ENCODE peak calls at places on chromosomes 5 and 9, in five cellular contexts. K is dorsolateral prefrontal cortex, M is neural crest cell, F is GM20000, P is brain microvascular endothelial cell. C is an unnamed sample.

GRCh38 chr5:14577964-14578363 is 3.6 kb upstream of the OTULINL start:
- DNase-seq in K (no peak), M (no peak), F (no peak), P (no peak), C (no peak)

GRCh38 chr5:157747766-157748700 is 4.5 kb downstream of the LSM11 start:
- DNase-seq in K (no peak), M (no peak), F (no peak), P (no peak), C (no peak)

GRCh38 chr9:119963798-119964372 is 594.6 kb upstream of the BRINP1 start:
- DNase-seq in K (no peak), M (no peak), F (no peak), P (peak), C (no peak)

GRCh38 chr5:9661316-9662015 is 31.3 kb upstream of the TAS2R1 start:
- DNase-seq in K (no peak), M (no peak), F (no peak), P (no peak), C (no peak)

GRCh38 chr5:119801570-119801969 is 172.2 kb downstream of the FAM170A start:
- DNase-seq in K (no peak), M (no peak), F (no peak), P (no peak), C (no peak)

GRCh38 chr5:1437452-1437851 is 7.8 kb downstream of the SLC6A3 start:
- DNase-seq in K (no peak), M (no peak), F (no peak), P (no peak), C (no peak)

GRCh38 chr9:127803507-127804352 is 1.0 kb downstream of the FPGS start:
- DNase-seq in K (no peak), M (no peak), F (peak), P (no peak), C (no peak)

GRCh38 chr5:14816999-14817761 is 54.4 kb downstream of the ANKH start:
- DNase-seq in K (peak), M (no peak), F (no peak), P (peak), C (no peak)

GRCh38 chr5:17620627-17621026 is 10.4 kb downstream of the TAF11L12 start:
- DNase-seq in K (no peak), M (no peak), F (no peak), P (no peak), C (no peak)

GRCh38 chr5:117455236-117456233 is 880.9 kb upstream of the SEMA6A start:
- DNase-seq in K (no peak), M (no peak), F (peak), P (no peak), C (no peak)

GRCh38 chr9:14030350-14030823 is 283.6 kb downstream of the NFIB start:
- DNase-seq in K (no peak), M (no peak), F (no peak), P (peak), C (no peak)

GRCh38 chr9:71816782-71817549 is 48.7 kb upstream of the CEMIP2 start:
- DNase-seq in K (no peak), M (no peak), F (no peak), P (no peak), C (no peak)

GRCh38 chr5:7419846-7420245 is 23.9 kb downstream of the ADCY2 start:
- DNase-seq in K (no peak), M (no peak), F (no peak), P (no peak), C (no peak)

GRCh38 chr5:112420111-112420864 is 1.2 kb upstream of the EPB41L4A start:
- DNase-seq in K (peak), M (peak), F (peak), P (peak), C (peak)

GRCh38 chr9:127451681-127452480 is 571 bp downstream of the LRSAM1 start:
- DNase-seq in K (peak), M (peak), F (peak), P (peak), C (peak)

GRCh38 chr5:79235222-79235577 is 731 bp upstream of the JMY start:
- DNase-seq in K (no peak), M (no peak), F (peak), P (no peak), C (peak)

GRCh38 chr5:72106922-72107873 is at the start of gene MAP1B:
- DNase-seq in K (peak), M (peak), F (peak), P (peak), C (peak)

GRCh38 chr5:143402464-143403356 is 776 bp downstream of the NR3C1 start:
- DNase-seq in K (peak), M (peak), F (peak), P (peak), C (peak)

GRCh38 chr5:124371121-124371706 is 375.2 kb downstream of the ZNF608 start:
- DNase-seq in K (no peak), M (no peak), F (no peak), P (no peak), C (no peak)

GRCh38 chr5:143536364-143536763 is 132.9 kb upstream of the NR3C1 start:
- DNase-seq in K (no peak), M (no peak), F (no peak), P (peak), C (no peak)

GRCh38 chr5:127876384-127876783 is 173.2 kb downstream of the CCDC192 start:
- DNase-seq in K (no peak), M (no peak), F (no peak), P (no peak), C (no peak)

GRCh38 chr9:98866435-98867108 is 59.1 kb downstream of the GALNT12 start:
- DNase-seq in K (no peak), M (no peak), F (no peak), P (no peak), C (no peak)

GRCh38 chr5:134435525-134435924 is 23.8 kb upstream of the CDKN2AIPNL start:
- DNase-seq in K (no peak), M (no peak), F (no peak), P (peak), C (no peak)

GRCh38 chr5:175692996-175693700 is 35.3 kb downstream of the HRH2 start:
- DNase-seq in K (no peak), M (no peak), F (no peak), P (no peak), C (no peak)

GRCh38 chr5:119816055-119816454 is 186.7 kb downstream of the FAM170A start:
- DNase-seq in K (no peak), M (no peak), F (no peak), P (no peak), C (no peak)

GRCh38 chr5:62082370-62082778 is 223.6 kb upstream of the KIF2A start:
- DNase-seq in K (no peak), M (no peak), F (no peak), P (peak), C (no peak)

GRCh38 chr5:119274767-119275130 is 81.1 kb upstream of the TNFAIP8 start:
- DNase-seq in K (no peak), M (no peak), F (peak), P (peak), C (no peak)

GRCh38 chr5:160970605-160971191 is 118.7 kb upstream of the ATP10B start:
- DNase-seq in K (no peak), M (no peak), F (no peak), P (no peak), C (no peak)

GRCh38 chr5:151023651-151024050 is 3.3 kb downstream of the GPX3 start:
- DNase-seq in K (no peak), M (no peak), F (no peak), P (no peak), C (no peak)

GRCh38 chr5:58462623-58463230 is 2.8 kb upstream of the PLK2 start:
- DNase-seq in K (no peak), M (peak), F (peak), P (peak), C (peak)
- TF ChIP-seq CTCF in K (peak), M (peak), F (peak), P (peak), C (peak)

DNA sequence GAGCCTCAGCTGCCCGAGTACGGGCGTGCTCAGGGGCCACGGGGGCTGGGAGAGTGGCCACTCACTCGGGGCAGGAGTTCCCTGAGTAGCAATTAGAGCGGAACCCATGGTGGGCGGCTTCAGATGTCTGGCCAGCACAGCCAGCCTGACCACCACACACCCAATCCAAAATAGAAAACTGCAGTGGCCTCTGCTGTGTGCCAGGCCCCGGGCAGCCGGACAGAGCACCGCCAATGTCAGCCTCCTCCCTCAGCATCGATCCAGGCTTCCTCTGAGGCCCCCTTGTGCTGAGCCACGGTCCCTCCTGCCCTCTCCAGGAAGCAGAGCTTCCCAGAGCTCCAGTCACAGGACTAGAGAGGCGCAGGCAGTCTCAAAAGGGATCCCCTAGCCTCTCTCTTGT is 2.7 kb downstream of the ADAMTS2 start:
- DNase-seq in K (no peak), M (peak), F (no peak), P (peak), C (no peak)
- TF ChIP-seq CTCF in K (no peak), M (peak), F (no peak), P (peak), C (no peak)

GRCh38 chr9:89978185-89978584 is 373.4 kb downstream of the GADD45G start:
- DNase-seq in K (no peak), M (no peak), F (no peak), P (peak), C (no peak)
- TF ChIP-seq CTCF in K (no peak), M (peak), F (no peak), P (peak), C (no peak)

GRCh38 chr5:141420855-141421488 is at the start of gene PCDHGA11:
- DNase-seq in K (no peak), M (no peak), F (peak), P (peak), C (peak)
- TF ChIP-seq CTCF in K (no peak), M (peak), F (peak), P (peak), C (peak)